ENCODE peak calls at places on chromosomes 13 and 19, in seven cellular contexts. E is stimulated activated CD4-positive, alpha-beta T cell treated with anti-CD3 and anti-CD28 coated beads, Interleukin-4, amount 100 ng/mL, for 1 hour; A is AG10803; L is activated T-helper 9 cell treated with anti-CD3 and anti-CD28 coated beads, Interleukin-2, amount 50 U/mL, for 16 hours; P is Right ventricle myocardium superior; M is germinal center; V is astrocyte of the cerebellum. Y is an unnamed sample.
A peak's percentile ranks its signal among the peaks of the same experiment; 100 is the strongest.

GRCh38 chr19:38657633-38658222 is 10.3 kb downstream of the ACTN4 start:
- DNase-seq in E (no peak), A (peak; percentile 94), L (no peak), P (no peak), M (no peak), V (no peak), Y (no peak)

GRCh38 chr13:104949840-104950805 is 1585.3 kb downstream of the EFNB2 start:
- DNase-seq in E (no peak), A (no peak), L (no peak), P (no peak), M (no peak), V (peak; percentile 62), Y (no peak)

GRCh38 chr13:77349365-77349764 is 22.5 kb upstream of the MYCBP2 start:
- DNase-seq in E (no peak), A (no peak), L (no peak), P (no peak), M (no peak), V (no peak), Y (no peak)

GRCh38 chr13:51861728-51862300 is at the start of gene CCDC70:
- DNase-seq in E (no peak), A (no peak), L (no peak), P (no peak), M (no peak), V (no peak), Y (no peak)

GRCh38 chr19:3409346-3410064 is 43.1 kb downstream of the NFIC start:
- DNase-seq in E (no peak), A (peak; percentile 21), L (no peak), P (peak; percentile 86), M (no peak), V (no peak), Y (no peak)

GRCh38 chr19:7478173-7478842 is 10.5 kb downstream of the PEX11G start:
- DNase-seq in E (no peak), A (no peak), L (no peak), P (no peak), M (no peak), V (no peak), Y (no peak)

GRCh38 chr19:31066385-31066784 is 282.9 kb downstream of the TSHZ3 start:
- DNase-seq in E (no peak), A (peak; percentile 67), L (no peak), P (no peak), M (no peak), V (peak; percentile 23), Y (no peak)

GRCh38 chr13:80884031-80884785 is 543.3 kb upstream of the SPRY2 start:
- DNase-seq in E (no peak), A (no peak), L (no peak), P (no peak), M (no peak), V (no peak), Y (no peak)

GRCh38 chr19:19170053-19170945 is at the start of gene MEF2B:
- DNase-seq in E (peak; percentile 82), A (peak; percentile 41), L (peak; percentile 63), P (peak; percentile 87), M (peak; percentile 96), V (no peak), Y (peak; percentile 96)

GRCh38 chr19:31257025-31257424 is 92.2 kb downstream of the TSHZ3 start:
- DNase-seq in E (no peak), A (no peak), L (no peak), P (no peak), M (no peak), V (no peak), Y (no peak)